ENCODE peak calls at places on chromosomes 7 and 10, in five cellular contexts. One of them, this sample, is unnamed.
A peak's percentile ranks its signal among the peaks of the same experiment; 100 is the strongest.

GRCh38 chr10:123567984-123568745 is 98.0 kb upstream of the GPR26 start:
- DNase-seq in ovary: no peak
- DNase-seq in cardiac muscle cell: no peak
- DNase-seq in GM23338: no peak
- DNase-seq in PC-3: no peak
- DNase-seq in this sample: no peak

GRCh38 chr7:128393526-128394330 is 16.1 kb downstream of the IMPDH1 start:
- DNase-seq in cardiac muscle cell: no peak
- DNase-seq in ovary: no peak
- DNase-seq in PC-3: no peak
- DNase-seq in GM23338: no peak
- DNase-seq in this sample: no peak

GRCh38 chr10:70048309-70048708 is 4.3 kb upstream of the MACROH2A2 start:
- DNase-seq in GM23338: no peak
- DNase-seq in cardiac muscle cell: no peak
- DNase-seq in ovary: no peak
- DNase-seq in PC-3: no peak
- DNase-seq in this sample: no peak

GRCh38 chr7:123879628-123880027 is 34.7 kb downstream of the HYAL4 start:
- DNase-seq in GM23338: no peak
- DNase-seq in cardiac muscle cell: no peak
- DNase-seq in ovary: no peak
- DNase-seq in PC-3: no peak
- DNase-seq in this sample: no peak

GRCh38 chr10:99266383-99266782 is 30.7 kb upstream of the HPSE2 start:
- DNase-seq in GM23338: no peak
- DNase-seq in PC-3: no peak
- DNase-seq in ovary: no peak
- DNase-seq in cardiac muscle cell: no peak
- DNase-seq in this sample: no peak

GRCh38 chr7:111329367-111330234 is 232.7 kb downstream of the IMMP2L start:
- DNase-seq in GM23338: peak; percentile 5
- DNase-seq in ovary: no peak
- DNase-seq in cardiac muscle cell: peak; percentile 30
- DNase-seq in PC-3: peak; percentile 21
- DNase-seq in this sample: no peak

GRCh38 chr10:7512487-7512886 is 101.7 kb upstream of the SFMBT2 start:
- DNase-seq in GM23338: peak; percentile 50
- DNase-seq in cardiac muscle cell: no peak
- DNase-seq in ovary: no peak
- DNase-seq in PC-3: no peak
- DNase-seq in this sample: no peak

GRCh38 chr10:97333351-97333600 is 1.3 kb downstream of the FRAT2 start:
- DNase-seq in GM23338: peak; percentile 76
- DNase-seq in cardiac muscle cell: peak; percentile 56
- DNase-seq in ovary: peak; percentile 31
- DNase-seq in PC-3: no peak
- DNase-seq in this sample: no peak

GRCh38 chr10:60314306-60314940 is 75.3 kb downstream of the ANK3 start:
- DNase-seq in cardiac muscle cell: peak; percentile 76
- DNase-seq in GM23338: no peak
- DNase-seq in PC-3: peak; percentile 82
- DNase-seq in ovary: no peak
- DNase-seq in this sample: peak; percentile 6

GRCh38 chr10:133368153-133368552 is 5.0 kb downstream of the ECHS1 start:
- DNase-seq in ovary: no peak
- DNase-seq in PC-3: no peak
- DNase-seq in cardiac muscle cell: no peak
- DNase-seq in GM23338: no peak
- DNase-seq in this sample: peak; percentile 19

GRCh38 chr10:133373104-133373624 is at the start of gene ECHS1:
- DNase-seq in cardiac muscle cell: peak; percentile 93
- DNase-seq in PC-3: peak; percentile 89
- DNase-seq in ovary: peak; percentile 95
- DNase-seq in GM23338: peak; percentile 98
- DNase-seq in this sample: peak; percentile 97

GRCh38 chr10:133366751-133367150 is 6.4 kb downstream of the ECHS1 start:
- DNase-seq in cardiac muscle cell: no peak
- DNase-seq in PC-3: no peak
- DNase-seq in GM23338: no peak
- DNase-seq in ovary: no peak
- DNase-seq in this sample: no peak

GRCh38 chr10:133372507-133372906 is 647 bp downstream of the ECHS1 start:
- DNase-seq in ovary: no peak
- DNase-seq in PC-3: no peak
- DNase-seq in cardiac muscle cell: no peak
- DNase-seq in GM23338: no peak
- DNase-seq in this sample: peak; percentile 76

GRCh38 chr10:133370026-133370786 is 2.9 kb downstream of the ECHS1 start:
- DNase-seq in PC-3: no peak
- DNase-seq in ovary: no peak
- DNase-seq in GM23338: no peak
- DNase-seq in cardiac muscle cell: no peak
- DNase-seq in this sample: peak; percentile 48
- H3K4me3 ChIP-seq in PC-3: no peak overlapping the region
- H3K4me3 ChIP-seq in ovary: no peak overlapping the region
- H3K4me3 ChIP-seq in GM23338: no peak overlapping the region
- H3K4me3 ChIP-seq in cardiac muscle cell: no peak overlapping the region
- H3K4me3 ChIP-seq in this sample: no peak overlapping the region

GRCh38 chr7:4739528-4739992 is 35.9 kb upstream of the AP5Z1 start:
- DNase-seq in cardiac muscle cell: peak; percentile 81
- DNase-seq in PC-3: no peak
- DNase-seq in ovary: peak; percentile 53
- DNase-seq in GM23338: no peak
- DNase-seq in this sample: no peak

GRCh38 chr7:4733936-4734528 is 41.4 kb upstream of the AP5Z1 start:
- DNase-seq in ovary: no peak
- DNase-seq in cardiac muscle cell: no peak
- DNase-seq in PC-3: no peak
- DNase-seq in GM23338: no peak
- DNase-seq in this sample: no peak

GRCh38 chr7:4734587-4735365 is 40.6 kb upstream of the AP5Z1 start:
- DNase-seq in PC-3: no peak
- DNase-seq in GM23338: no peak
- DNase-seq in cardiac muscle cell: no peak
- DNase-seq in ovary: no peak
- DNase-seq in this sample: no peak

GRCh38 chr7:4738711-4739527 is 36.5 kb upstream of the AP5Z1 start:
- DNase-seq in ovary: peak; percentile 57
- DNase-seq in cardiac muscle cell: peak; percentile 90
- DNase-seq in PC-3: no peak
- DNase-seq in GM23338: peak; percentile 59
- DNase-seq in this sample: no peak

GRCh38 chr7:4737300-4737699 is 38.1 kb upstream of the AP5Z1 start:
- DNase-seq in cardiac muscle cell: no peak
- DNase-seq in ovary: no peak
- DNase-seq in GM23338: no peak
- DNase-seq in PC-3: no peak
- DNase-seq in this sample: no peak
- H3K4me1 ChIP-seq in cardiac muscle cell: peaks cover 32% of the 10 kb centered on the region
- H3K4me1 ChIP-seq in ovary: peaks cover 12% of the 10 kb centered on the region
- H3K4me1 ChIP-seq in GM23338: peaks cover 11% of the 10 kb centered on the region
- H3K4me1 ChIP-seq in PC-3: peaks cover 3% of the 10 kb centered on the region
- H3K4me1 ChIP-seq in this sample: peaks cover 10% of the 10 kb centered on the region

GRCh38 chr7:74253975-74254857 is at the start of gene RFC2:
- DNase-seq in PC-3: peak; percentile 95
- DNase-seq in cardiac muscle cell: peak; percentile 98
- DNase-seq in GM23338: peak; percentile 97
- DNase-seq in ovary: peak; percentile 97
- DNase-seq in this sample: peak; percentile 98
- TF ChIP-seq CTCF in PC-3: no peak
- TF ChIP-seq CTCF in cardiac muscle cell: peak; percentile 7
- TF ChIP-seq CTCF in GM23338: no peak
- TF ChIP-seq CTCF in ovary: peak; percentile 24
- TF ChIP-seq CTCF in this sample: peak; percentile 11

DNA sequence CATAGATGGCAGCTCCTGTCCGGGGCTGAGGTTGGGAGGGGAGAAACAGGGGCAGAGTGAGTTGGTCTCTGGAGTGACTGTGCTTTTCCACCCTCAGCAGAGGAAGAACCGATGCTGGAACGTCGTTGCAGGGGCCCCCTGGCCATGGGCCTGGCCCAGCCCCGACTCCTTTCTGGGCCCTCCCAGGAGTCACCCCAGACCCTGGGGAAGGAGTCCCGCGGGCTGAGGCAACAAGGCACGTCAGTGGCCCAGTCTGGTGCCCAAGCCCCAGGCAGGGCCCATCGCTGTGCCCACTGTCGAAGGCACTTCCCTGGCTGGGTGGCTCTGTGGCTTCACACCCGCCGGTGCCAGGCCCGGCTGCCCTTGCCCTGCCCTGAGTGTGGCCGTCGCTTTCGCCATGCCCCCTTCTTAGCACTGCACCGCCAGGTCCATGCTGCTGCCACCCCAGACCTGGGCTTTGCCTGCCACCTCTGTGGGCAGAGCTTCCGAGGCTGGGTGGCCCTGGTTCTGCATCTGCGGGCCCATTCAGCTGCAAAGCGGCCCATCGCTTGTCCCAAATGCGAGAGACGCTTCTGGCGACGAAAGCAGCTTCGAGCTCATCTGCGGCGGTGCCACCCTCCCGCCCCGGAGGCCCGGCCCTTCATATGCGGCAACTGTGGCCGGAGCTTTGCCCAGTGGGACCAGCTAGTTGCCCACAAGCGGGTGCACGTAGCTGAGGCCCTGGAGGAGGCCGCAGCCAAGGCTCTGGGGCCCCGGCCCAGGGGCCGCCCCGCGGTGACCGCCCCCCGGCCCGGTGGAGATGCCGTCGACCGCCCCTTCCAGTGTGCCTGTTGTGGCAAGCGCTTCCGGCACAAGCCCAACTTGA is 2.7 kb downstream of the REPIN1 start:
- DNase-seq in GM23338: no peak
- DNase-seq in cardiac muscle cell: no peak
- DNase-seq in PC-3: no peak
- DNase-seq in ovary: no peak
- DNase-seq in this sample: no peak
- H3K4me3 ChIP-seq in GM23338: no peak overlapping the region
- H3K4me3 ChIP-seq in cardiac muscle cell: no peak overlapping the region
- H3K4me3 ChIP-seq in PC-3: no peak overlapping the region
- H3K4me3 ChIP-seq in ovary: no peak overlapping the region
- H3K4me3 ChIP-seq in this sample: no peak overlapping the region

GRCh38 chr7:69199661-69200060 is 398.6 kb upstream of the AUTS2 start:
- DNase-seq in cardiac muscle cell: no peak
- DNase-seq in ovary: no peak
- DNase-seq in PC-3: no peak
- DNase-seq in GM23338: no peak
- DNase-seq in this sample: no peak

GRCh38 chr7:69205576-69205975 is 392.7 kb upstream of the AUTS2 start:
- DNase-seq in PC-3: no peak
- DNase-seq in cardiac muscle cell: no peak
- DNase-seq in ovary: no peak
- DNase-seq in GM23338: no peak
- DNase-seq in this sample: no peak

GRCh38 chr7:69208848-69209247 is 389.4 kb upstream of the AUTS2 start:
- DNase-seq in GM23338: no peak
- DNase-seq in cardiac muscle cell: no peak
- DNase-seq in ovary: no peak
- DNase-seq in PC-3: no peak
- DNase-seq in this sample: no peak

GRCh38 chr7:69199048-69199447 is 399.2 kb upstream of the AUTS2 start:
- DNase-seq in GM23338: no peak
- DNase-seq in PC-3: no peak
- DNase-seq in ovary: no peak
- DNase-seq in cardiac muscle cell: no peak
- DNase-seq in this sample: no peak

GRCh38 chr7:69204936-69205335 is 393.3 kb upstream of the AUTS2 start:
- DNase-seq in GM23338: no peak
- DNase-seq in PC-3: no peak
- DNase-seq in cardiac muscle cell: peak; percentile 7
- DNase-seq in ovary: no peak
- DNase-seq in this sample: no peak
- H3K4me1 ChIP-seq in GM23338: no peaks in the 10 kb centered on the region
- H3K4me1 ChIP-seq in PC-3: no peaks in the 10 kb centered on the region
- H3K4me1 ChIP-seq in cardiac muscle cell: no peaks in the 10 kb centered on the region
- H3K4me1 ChIP-seq in ovary: no peaks in the 10 kb centered on the region
- H3K4me1 ChIP-seq in this sample: no peaks in the 10 kb centered on the region

GRCh38 chr10:131099028-131099427 is 212.5 kb downstream of the TCERG1L start:
- DNase-seq in ovary: no peak
- DNase-seq in PC-3: peak; percentile 42
- DNase-seq in cardiac muscle cell: no peak
- DNase-seq in GM23338: no peak
- DNase-seq in this sample: no peak
- TF ChIP-seq CTCF in ovary: no peak
- TF ChIP-seq CTCF in PC-3: no peak
- TF ChIP-seq CTCF in cardiac muscle cell: no peak
- TF ChIP-seq CTCF in GM23338: no peak
- TF ChIP-seq CTCF in this sample: no peak

GRCh38 chr7:45918556-45918955 is 2.5 kb downstream of the IGFBP3 start:
- DNase-seq in ovary: no peak
- DNase-seq in cardiac muscle cell: no peak
- DNase-seq in GM23338: no peak
- DNase-seq in PC-3: no peak
- DNase-seq in this sample: no peak
- H3K4me3 ChIP-seq in ovary: peak overlapping the region; percentile 78
- H3K4me3 ChIP-seq in cardiac muscle cell: no peak overlapping the region
- H3K4me3 ChIP-seq in GM23338: no peak overlapping the region
- H3K4me3 ChIP-seq in PC-3: peak overlapping the region; percentile 80
- H3K4me3 ChIP-seq in this sample: no peak overlapping the region

GRCh38 chr10:71981024-71981867 is 17.1 kb downstream of the CHST3 start:
- DNase-seq in GM23338: no peak
- DNase-seq in cardiac muscle cell: peak; percentile 49
- DNase-seq in ovary: peak; percentile 64
- DNase-seq in PC-3: no peak
- DNase-seq in this sample: no peak
- H3K4me1 ChIP-seq in GM23338: peaks cover 9% of the 10 kb centered on the region
- H3K4me1 ChIP-seq in cardiac muscle cell: peaks cover 36% of the 10 kb centered on the region
- H3K4me1 ChIP-seq in ovary: peaks cover 61% of the 10 kb centered on the region
- H3K4me1 ChIP-seq in PC-3: peaks cover 10% of the 10 kb centered on the region
- H3K4me1 ChIP-seq in this sample: peaks cover 3% of the 10 kb centered on the region

DNA sequence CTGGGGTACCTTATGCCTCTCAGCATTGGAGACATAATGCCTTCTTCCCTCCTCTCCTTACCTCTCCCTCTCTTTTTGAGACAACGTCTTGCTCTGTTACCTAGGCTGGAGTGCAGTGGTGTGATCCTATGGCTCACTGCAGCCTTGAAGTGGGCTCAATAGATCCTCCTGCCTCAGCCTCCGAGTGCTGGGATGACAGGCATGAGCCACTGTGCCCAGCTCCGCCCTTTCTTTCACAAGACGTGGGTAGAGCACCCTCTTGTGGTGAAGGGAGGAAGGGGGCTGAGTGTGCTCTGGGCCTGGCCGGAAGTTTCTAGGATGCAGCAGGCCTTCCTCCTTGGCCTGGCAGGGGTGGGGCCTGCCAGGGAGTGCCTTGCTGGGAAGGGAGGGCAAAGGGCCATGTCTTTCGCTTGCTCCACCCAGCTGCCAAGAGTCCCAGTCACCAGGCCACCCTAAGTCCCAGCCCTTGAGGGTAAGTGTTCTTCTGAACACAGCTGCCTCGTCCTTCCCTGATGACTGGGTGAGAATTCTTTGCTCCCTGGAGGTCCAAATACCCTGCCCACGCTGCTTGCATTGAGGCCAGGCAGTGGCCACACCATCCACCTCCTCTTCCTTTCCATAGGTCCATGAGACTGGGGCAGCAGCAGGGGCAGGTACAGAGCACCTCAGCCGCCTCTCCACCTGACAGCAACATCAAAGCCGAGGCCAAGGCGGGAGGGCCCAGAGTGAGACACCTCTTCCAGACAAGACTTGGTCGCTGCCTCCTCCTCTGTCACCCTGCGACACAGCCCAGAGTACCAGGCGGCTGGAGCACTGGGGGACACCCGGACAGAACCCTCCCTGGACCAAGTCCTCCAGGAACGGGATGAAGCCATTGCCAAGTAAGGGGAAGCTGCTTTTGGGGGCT is 3.7 kb downstream of the ABHD11 start:
- DNase-seq in cardiac muscle cell: peak; percentile 86
- DNase-seq in PC-3: peak; percentile 94
- DNase-seq in GM23338: peak; percentile 95
- DNase-seq in ovary: peak; percentile 64
- DNase-seq in this sample: peak; percentile 94
- TF ChIP-seq CTCF in cardiac muscle cell: peak; percentile 84
- TF ChIP-seq CTCF in PC-3: peak; percentile 90
- TF ChIP-seq CTCF in GM23338: peak; percentile 91
- TF ChIP-seq CTCF in ovary: no peak
- TF ChIP-seq CTCF in this sample: peak; percentile 87

This sample was measured in mucosa of descending colon.